ENCODE peak calls at places on chromosome 17, in six cellular contexts. One of them, this sample, is unnamed.

GRCh38 chr17:80071116-80071980 is 30.0 kb upstream of the GAA start:
- DNase-seq in heart left ventricle: peak; percentile 71
- DNase-seq in tibial nerve: peak; percentile 35
- DNase-seq in cardiac fibroblast: peak; percentile 80
- DNase-seq in K562: no peak
- DNase-seq in adrenal gland: peak; percentile 89
- DNase-seq in this sample: no peak

GRCh38 chr17:77235370-77236080 is 94.8 kb downstream of the SEC14L1 start:
- DNase-seq in adrenal gland: peak; percentile 64
- DNase-seq in cardiac fibroblast: peak; percentile 94
- DNase-seq in tibial nerve: no peak
- DNase-seq in K562: no peak
- DNase-seq in heart left ventricle: peak; percentile 73
- DNase-seq in this sample: no peak

GRCh38 chr17:72922223-72922622 is 170.3 kb downstream of the SLC39A11 start:
- DNase-seq in tibial nerve: no peak
- DNase-seq in K562: no peak
- DNase-seq in adrenal gland: no peak
- DNase-seq in heart left ventricle: no peak
- DNase-seq in cardiac fibroblast: no peak
- DNase-seq in this sample: no peak

GRCh38 chr17:51056813-51057510 is 63.7 kb downstream of the SPAG9 start:
- DNase-seq in heart left ventricle: no peak
- DNase-seq in cardiac fibroblast: peak; percentile 89
- DNase-seq in K562: peak; percentile 19
- DNase-seq in tibial nerve: no peak
- DNase-seq in adrenal gland: peak; percentile 65
- DNase-seq in this sample: peak; percentile 50

GRCh38 chr17:35084987-35085386 is 21.5 kb upstream of the RFFL start:
- DNase-seq in heart left ventricle: no peak
- DNase-seq in K562: peak; percentile 31
- DNase-seq in cardiac fibroblast: no peak
- DNase-seq in adrenal gland: no peak
- DNase-seq in tibial nerve: no peak
- DNase-seq in this sample: no peak

GRCh38 chr17:79840204-79840988 is 1.2 kb upstream of the CBX4 start:
- DNase-seq in heart left ventricle: peak; percentile 85
- DNase-seq in tibial nerve: peak; percentile 65
- DNase-seq in K562: no peak
- DNase-seq in cardiac fibroblast: peak; percentile 65
- DNase-seq in adrenal gland: peak; percentile 66
- DNase-seq in this sample: peak; percentile 54

GRCh38 chr17:56549501-56549900 is 44.0 kb upstream of the NOG start:
- DNase-seq in adrenal gland: no peak
- DNase-seq in K562: no peak
- DNase-seq in cardiac fibroblast: no peak
- DNase-seq in heart left ventricle: no peak
- DNase-seq in tibial nerve: no peak
- DNase-seq in this sample: no peak

GRCh38 chr17:80588687-80589086 is 44.0 kb downstream of the RPTOR start:
- DNase-seq in tibial nerve: no peak
- DNase-seq in K562: no peak
- DNase-seq in adrenal gland: no peak
- DNase-seq in heart left ventricle: no peak
- DNase-seq in cardiac fibroblast: no peak
- DNase-seq in this sample: no peak

GRCh38 chr17:49695698-49696232 is 12.0 kb downstream of the SLC35B1 start:
- DNase-seq in cardiac fibroblast: no peak
- DNase-seq in heart left ventricle: no peak
- DNase-seq in adrenal gland: no peak
- DNase-seq in tibial nerve: no peak
- DNase-seq in K562: no peak
- DNase-seq in this sample: no peak

GRCh38 chr17:67136191-67137025 is 92.1 kb downstream of the CACNG1 start:
- DNase-seq in adrenal gland: no peak
- DNase-seq in cardiac fibroblast: no peak
- DNase-seq in tibial nerve: no peak
- DNase-seq in heart left ventricle: no peak
- DNase-seq in K562: no peak
- DNase-seq in this sample: no peak

GRCh38 chr17:6639651-6640535 is 618 bp downstream of the KIAA0753 start:
- DNase-seq in K562: peak; percentile 9
- DNase-seq in heart left ventricle: peak; percentile 73
- DNase-seq in cardiac fibroblast: peak; percentile 52
- DNase-seq in tibial nerve: no peak
- DNase-seq in adrenal gland: peak; percentile 49
- DNase-seq in this sample: peak; percentile 59

GRCh38 chr17:60989439-60989838 is 311.8 kb downstream of the BCAS3 start:
- DNase-seq in K562: no peak
- DNase-seq in tibial nerve: no peak
- DNase-seq in adrenal gland: no peak
- DNase-seq in cardiac fibroblast: no peak
- DNase-seq in heart left ventricle: no peak
- DNase-seq in this sample: no peak

GRCh38 chr17:48718162-48718780 is 4.0 kb downstream of the PRAC1 start:
- DNase-seq in tibial nerve: no peak
- DNase-seq in cardiac fibroblast: no peak
- DNase-seq in K562: no peak
- DNase-seq in heart left ventricle: no peak
- DNase-seq in adrenal gland: no peak
- DNase-seq in this sample: no peak

GRCh38 chr17:77189148-77189547 is 48.4 kb downstream of the SEC14L1 start:
- DNase-seq in heart left ventricle: no peak
- DNase-seq in cardiac fibroblast: no peak
- DNase-seq in adrenal gland: peak; percentile 4
- DNase-seq in tibial nerve: no peak
- DNase-seq in K562: no peak
- DNase-seq in this sample: no peak

GRCh38 chr17:16243385-16243784 is 26.4 kb downstream of the PIGL start:
- DNase-seq in adrenal gland: no peak
- DNase-seq in tibial nerve: no peak
- DNase-seq in heart left ventricle: no peak
- DNase-seq in cardiac fibroblast: no peak
- DNase-seq in K562: no peak
- DNase-seq in this sample: no peak

GRCh38 chr17:59872351-59872750 is 20.4 kb downstream of the TUBD1 start:
- DNase-seq in heart left ventricle: no peak
- DNase-seq in tibial nerve: no peak
- DNase-seq in cardiac fibroblast: no peak
- DNase-seq in K562: no peak
- DNase-seq in adrenal gland: no peak
- DNase-seq in this sample: no peak

GRCh38 chr17:34368455-34369195 is 5.6 kb upstream of the CCL1 start:
- DNase-seq in adrenal gland: no peak
- DNase-seq in heart left ventricle: no peak
- DNase-seq in K562: no peak
- DNase-seq in cardiac fibroblast: no peak
- DNase-seq in tibial nerve: no peak
- DNase-seq in this sample: no peak

GRCh38 chr17:30450125-30451027 is 26.8 kb upstream of the GOSR1 start:
- DNase-seq in heart left ventricle: no peak
- DNase-seq in adrenal gland: no peak
- DNase-seq in K562: no peak
- DNase-seq in cardiac fibroblast: peak; percentile 59
- DNase-seq in tibial nerve: no peak
- DNase-seq in this sample: no peak

GRCh38 chr17:35725917-35726608 is 5.4 kb upstream of the RASL10B start:
- DNase-seq in cardiac fibroblast: peak; percentile 59
- DNase-seq in tibial nerve: no peak
- DNase-seq in adrenal gland: no peak
- DNase-seq in heart left ventricle: no peak
- DNase-seq in K562: no peak
- DNase-seq in this sample: no peak

GRCh38 chr17:30831257-30831656 is 509 bp upstream of the ATAD5 start:
- DNase-seq in heart left ventricle: no peak
- DNase-seq in adrenal gland: no peak
- DNase-seq in tibial nerve: no peak
- DNase-seq in K562: no peak
- DNase-seq in cardiac fibroblast: peak; percentile 14
- DNase-seq in this sample: no peak

GRCh38 chr17:82929676-82930042 is 89.8 kb upstream of the ZNF750 start:
- DNase-seq in adrenal gland: peak; percentile 2
- DNase-seq in cardiac fibroblast: no peak
- DNase-seq in heart left ventricle: peak; percentile 20
- DNase-seq in K562: no peak
- DNase-seq in tibial nerve: no peak
- DNase-seq in this sample: no peak

GRCh38 chr17:45144199-45145034 is 3.9 kb upstream of the HEXIM1 start:
- DNase-seq in tibial nerve: peak; percentile 33
- DNase-seq in cardiac fibroblast: no peak
- DNase-seq in adrenal gland: peak; percentile 62
- DNase-seq in heart left ventricle: peak; percentile 84
- DNase-seq in K562: peak; percentile 82
- DNase-seq in this sample: no peak

GRCh38 chr17:42294469-42295398 is 6.4 kb downstream of the STAT5A start:
- DNase-seq in heart left ventricle: no peak
- DNase-seq in adrenal gland: peak; percentile 35
- DNase-seq in tibial nerve: no peak
- DNase-seq in K562: no peak
- DNase-seq in cardiac fibroblast: no peak
- DNase-seq in this sample: no peak

GRCh38 chr17:16419929-16420271 is 4.5 kb downstream of the TRPV2 start:
- DNase-seq in heart left ventricle: no peak
- DNase-seq in adrenal gland: no peak
- DNase-seq in cardiac fibroblast: peak; percentile 55
- DNase-seq in tibial nerve: no peak
- DNase-seq in K562: no peak
- DNase-seq in this sample: no peak

GRCh38 chr17:81422776-81423697 is 27.8 kb downstream of the BAHCC1 start:
- DNase-seq in K562: peak; percentile 42
- DNase-seq in adrenal gland: peak; percentile 96
- DNase-seq in heart left ventricle: peak; percentile 85
- DNase-seq in tibial nerve: no peak
- DNase-seq in cardiac fibroblast: peak; percentile 98
- DNase-seq in this sample: no peak

GRCh38 chr17:7001562-7001961 is 5.7 kb downstream of the ALOX12 start:
- DNase-seq in K562: no peak
- DNase-seq in tibial nerve: no peak
- DNase-seq in heart left ventricle: no peak
- DNase-seq in adrenal gland: no peak
- DNase-seq in cardiac fibroblast: peak; percentile 22
- DNase-seq in this sample: no peak

GRCh38 chr17:36856921-36857381 is 80.3 kb upstream of the LHX1 start:
- DNase-seq in K562: no peak
- DNase-seq in tibial nerve: no peak
- DNase-seq in cardiac fibroblast: no peak
- DNase-seq in heart left ventricle: no peak
- DNase-seq in adrenal gland: no peak
- DNase-seq in this sample: no peak

GRCh38 chr17:65547253-65547670 is 14.2 kb downstream of the AXIN2 start:
- DNase-seq in cardiac fibroblast: peak; percentile 32
- DNase-seq in adrenal gland: no peak
- DNase-seq in heart left ventricle: no peak
- DNase-seq in tibial nerve: no peak
- DNase-seq in K562: no peak
- DNase-seq in this sample: no peak

GRCh38 chr17:8628609-8629169 is 1.8 kb downstream of the MYH10 start:
- DNase-seq in adrenal gland: no peak
- DNase-seq in K562: peak; percentile 16
- DNase-seq in heart left ventricle: no peak
- DNase-seq in tibial nerve: no peak
- DNase-seq in cardiac fibroblast: no peak
- DNase-seq in this sample: no peak
- H3K4me3 ChIP-seq in adrenal gland: peak overlapping the region; percentile 78
- H3K4me3 ChIP-seq in K562: peak overlapping the region; percentile 14
- H3K4me3 ChIP-seq in heart left ventricle: no peak overlapping the region
- H3K4me3 ChIP-seq in tibial nerve: peak overlapping the region; percentile 62
- H3K4me3 ChIP-seq in cardiac fibroblast: peak overlapping the region; percentile 78
- H3K4me3 ChIP-seq in this sample: peak overlapping the region; percentile 93

GRCh38 chr17:8651013-8651412 is 20.5 kb upstream of the MYH10 start:
- DNase-seq in adrenal gland: no peak
- DNase-seq in heart left ventricle: no peak
- DNase-seq in K562: no peak
- DNase-seq in tibial nerve: no peak
- DNase-seq in cardiac fibroblast: no peak
- DNase-seq in this sample: no peak
- TF ChIP-seq CTCF in adrenal gland: no peak
- TF ChIP-seq CTCF in heart left ventricle: no peak
- TF ChIP-seq CTCF in K562: peak; percentile 30
- TF ChIP-seq CTCF in tibial nerve: no peak
- TF ChIP-seq CTCF in cardiac fibroblast: no peak
- TF ChIP-seq CTCF in this sample: peak; percentile 25

GRCh38 chr17:1315891-1316403 is 36.5 kb downstream of the TRARG1 start:
- DNase-seq in tibial nerve: no peak
- DNase-seq in cardiac fibroblast: no peak
- DNase-seq in heart left ventricle: no peak
- DNase-seq in K562: no peak
- DNase-seq in adrenal gland: no peak
- DNase-seq in this sample: no peak
- H3K4me3 ChIP-seq in tibial nerve: no peak overlapping the region
- H3K4me3 ChIP-seq in cardiac fibroblast: no peak overlapping the region
- H3K4me3 ChIP-seq in heart left ventricle: no peak overlapping the region
- H3K4me3 ChIP-seq in K562: no peak overlapping the region
- H3K4me3 ChIP-seq in adrenal gland: no peak overlapping the region
- H3K4me3 ChIP-seq in this sample: no peak overlapping the region

DNA sequence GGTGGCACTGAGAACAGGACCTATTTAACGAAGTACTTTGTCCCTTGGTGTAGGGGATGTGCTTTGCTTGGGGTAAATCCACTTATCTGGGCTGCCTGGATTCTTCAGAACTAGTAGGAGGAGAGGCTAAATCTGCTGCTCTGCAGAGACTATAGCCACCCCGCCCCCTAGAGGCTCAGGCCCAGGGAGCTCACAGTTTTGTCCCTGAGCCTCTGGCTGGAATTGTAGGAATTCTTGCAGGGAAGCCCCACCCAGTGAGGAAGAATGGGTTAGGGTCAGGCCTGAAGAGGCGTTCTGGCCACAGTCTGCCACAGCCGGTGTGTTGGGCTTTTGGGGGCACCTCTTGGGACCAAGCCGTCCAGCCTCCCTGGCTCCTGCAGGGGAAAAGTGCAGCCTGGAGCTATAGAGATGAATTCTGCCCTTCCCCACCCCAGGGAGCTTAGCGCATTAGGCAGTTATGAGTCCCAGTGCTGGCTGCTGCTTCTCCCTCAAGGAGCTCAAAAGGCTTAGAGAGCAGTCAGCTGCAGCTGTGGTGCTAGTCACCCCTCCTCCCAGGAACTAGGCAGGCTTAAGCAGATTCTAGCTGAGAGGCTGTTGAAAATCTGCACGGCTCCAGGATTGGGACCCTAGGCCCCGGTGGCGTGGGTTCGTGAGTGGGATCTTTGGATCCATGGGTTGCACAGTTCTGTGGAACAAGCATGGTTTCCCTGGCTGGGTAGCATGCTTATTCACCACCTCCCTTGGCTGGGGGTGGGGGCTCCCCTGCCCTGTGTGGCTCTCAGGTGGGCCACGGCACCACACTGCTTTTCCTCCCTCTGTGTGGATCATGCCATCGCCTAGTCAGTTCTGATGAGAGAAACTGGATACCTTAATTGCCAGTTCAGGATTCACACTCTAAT is 237.4 kb upstream of the TOM1L1 start:
- DNase-seq in K562: no peak
- DNase-seq in cardiac fibroblast: no peak
- DNase-seq in tibial nerve: no peak
- DNase-seq in adrenal gland: no peak
- DNase-seq in heart left ventricle: no peak
- DNase-seq in this sample: peak; percentile 96
- TF ChIP-seq CTCF in K562: no peak
- TF ChIP-seq CTCF in cardiac fibroblast: no peak
- TF ChIP-seq CTCF in tibial nerve: no peak
- TF ChIP-seq CTCF in adrenal gland: no peak
- TF ChIP-seq CTCF in heart left ventricle: no peak
- TF ChIP-seq CTCF in this sample: peak; percentile 63

This sample was measured in WERI-Rb-1.